ENCODE peak calls at places on chromosome 22, in eight cellular contexts. P is LNCaP clone FGC, H is tibial artery, B is breast epithelium, R is uterus, V is mammary epithelial cell, Q is transverse colon, I is heart right ventricle. F is an unnamed sample.

GRCh38 chr22:48258841-48259240 is 1496.4 kb downstream of the TBC1D22A start:
- DNase-seq in P (no peak), H (peak; percentile 12), B (no peak), R (no peak), V (no peak), Q (no peak), I (no peak), F (no peak)

GRCh38 chr22:41181349-41182241 is 23.5 kb upstream of the L3MBTL2 start:
- DNase-seq in P (no peak), H (no peak), B (no peak), R (no peak), V (peak; percentile 59), Q (peak; percentile 37), I (no peak), F (no peak)

GRCh38 chr22:44462246-44463015 is 35.6 kb downstream of the RTL6 start:
- DNase-seq in P (no peak), H (no peak), B (no peak), R (no peak), V (no peak), Q (no peak), I (no peak), F (peak; percentile 20)

GRCh38 chr22:49193901-49194465 is 633.7 kb downstream of the BRD1 start:
- DNase-seq in P (no peak), H (no peak), B (no peak), R (no peak), V (no peak), Q (no peak), I (no peak), F (no peak)

GRCh38 chr22:36232715-36233401 is 6.5 kb downstream of the APOL2 start:
- DNase-seq in P (no peak), H (no peak), B (no peak), R (no peak), V (no peak), Q (no peak), I (no peak), F (no peak)

GRCh38 chr22:21736084-21736642 is 569 bp upstream of the YPEL1 start:
- DNase-seq in P (no peak), H (no peak), B (no peak), R (peak; percentile 32), V (no peak), Q (no peak), I (no peak), F (no peak)

GRCh38 chr22:19687561-19688300 is 26.6 kb upstream of the SEPTIN5 start:
- DNase-seq in P (no peak), H (no peak), B (peak; percentile 50), R (no peak), V (no peak), Q (no peak), I (no peak), F (no peak)

GRCh38 chr22:31490496-31490925 is 869 bp upstream of the EIF4ENIF1 start:
- DNase-seq in P (no peak), H (peak; percentile 70), B (no peak), R (peak; percentile 23), V (peak; percentile 67), Q (peak; percentile 78), I (peak; percentile 60), F (peak; percentile 53)

GRCh38 chr22:45127866-45128265 is 35.9 kb upstream of the NUP50 start:
- DNase-seq in P (no peak), H (no peak), B (no peak), R (no peak), V (peak; percentile 36), Q (no peak), I (no peak), F (no peak)

GRCh38 chr22:25775501-25775900 is 33.5 kb downstream of the MYO18B start:
- DNase-seq in P (no peak), H (no peak), B (no peak), R (no peak), V (peak; percentile 36), Q (no peak), I (no peak), F (no peak)

GRCh38 chr22:36027960-36028645 is 521 bp downstream of the RBFOX2 start:
- DNase-seq in P (no peak), H (no peak), B (peak; percentile 54), R (peak; percentile 47), V (peak; percentile 34), Q (peak; percentile 30), I (peak; percentile 36), F (no peak)

GRCh38 chr22:50012201-50013181 is at the start of gene IL17REL:
- DNase-seq in P (no peak), H (no peak), B (no peak), R (no peak), V (no peak), Q (peak; percentile 41), I (no peak), F (peak; percentile 55)

GRCh38 chr22:31504282-31504681 is 7.9 kb downstream of the SFI1 start:
- DNase-seq in P (no peak), H (no peak), B (no peak), R (no peak), V (peak; percentile 6), Q (no peak), I (no peak), F (no peak)

GRCh38 chr22:32531955-32532818 is 57.6 kb downstream of the FBXO7 start:
- DNase-seq in P (no peak), H (peak; percentile 89), B (no peak), R (peak; percentile 92), V (peak; percentile 84), Q (peak; percentile 51), I (peak; percentile 93), F (peak; percentile 56)

GRCh38 chr22:26669060-26669481 is 11.7 kb downstream of the MIAT start:
- DNase-seq in P (no peak), H (no peak), B (no peak), R (no peak), V (peak; percentile 32), Q (peak; percentile 24), I (no peak), F (no peak)

GRCh38 chr22:27203276-27203660 is 545.9 kb downstream of the MIAT start:
- DNase-seq in P (no peak), H (no peak), B (no peak), R (no peak), V (no peak), Q (no peak), I (no peak), F (no peak)

GRCh38 chr22:31286360-31287255 is 5.7 kb downstream of the PIK3IP1 start:
- DNase-seq in P (no peak), H (no peak), B (no peak), R (peak; percentile 32), V (no peak), Q (peak; percentile 56), I (no peak), F (no peak)

GRCh38 chr22:29479417-29480261 is at the start of gene NEFH:
- DNase-seq in P (no peak), H (no peak), B (no peak), R (no peak), V (no peak), Q (no peak), I (no peak), F (no peak)

GRCh38 chr22:29481265-29482000 is 1.4 kb downstream of the NEFH start:
- DNase-seq in P (no peak), H (no peak), B (no peak), R (no peak), V (no peak), Q (no peak), I (no peak), F (no peak)

GRCh38 chr22:29480262-29480511 is 169 bp downstream of the NEFH start:
- DNase-seq in P (no peak), H (no peak), B (no peak), R (no peak), V (no peak), Q (no peak), I (no peak), F (no peak)

GRCh38 chr22:29482253-29482652 is 2.2 kb downstream of the NEFH start:
- DNase-seq in P (no peak), H (no peak), B (no peak), R (no peak), V (no peak), Q (no peak), I (no peak), F (no peak)

GRCh38 chr22:29480512-29481264 is 670 bp downstream of the NEFH start:
- DNase-seq in P (no peak), H (no peak), B (no peak), R (no peak), V (peak; percentile 42), Q (no peak), I (no peak), F (no peak)
- TF ChIP-seq CTCF in P (no peak), H (no peak), B (no peak), R (no peak), V (no peak), Q (no peak), I (no peak), F (no peak)

DNA sequence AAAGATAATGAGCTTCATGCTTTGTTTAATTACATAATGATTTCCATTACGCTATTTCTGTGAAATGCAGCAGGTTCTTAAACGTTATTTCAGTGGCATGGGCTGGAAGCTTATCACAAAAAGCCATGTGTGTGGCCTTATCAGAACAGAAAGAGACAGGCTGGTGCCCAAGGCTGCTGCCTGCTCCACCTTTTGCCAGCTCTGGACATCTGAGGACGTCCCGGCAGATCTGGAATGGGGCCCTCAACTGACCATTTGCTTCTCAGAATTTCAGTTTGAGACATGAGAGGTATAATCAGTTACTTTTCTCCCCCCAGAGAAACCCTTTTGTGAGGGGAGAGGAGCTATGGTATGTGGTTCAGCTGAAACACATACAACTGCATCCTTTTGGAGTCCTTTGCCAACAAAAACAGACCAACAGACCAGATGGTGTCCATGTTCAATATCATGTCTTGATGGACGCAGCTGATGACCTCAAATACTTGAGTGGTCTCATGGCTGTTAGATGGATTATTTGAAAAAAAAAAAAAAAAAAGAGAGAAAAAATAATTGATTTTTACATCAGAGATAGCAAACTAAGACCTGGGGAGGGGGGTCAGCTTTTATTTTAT is 8.6 kb downstream of the CDPF1 start:
- DNase-seq in P (no peak), H (peak; percentile 4), B (no peak), R (no peak), V (no peak), Q (no peak), I (peak; percentile 40), F (no peak)
- TF ChIP-seq CTCF in P (no peak), H (no peak), B (no peak), R (no peak), V (no peak), Q (no peak), I (no peak), F (no peak)

DNA sequence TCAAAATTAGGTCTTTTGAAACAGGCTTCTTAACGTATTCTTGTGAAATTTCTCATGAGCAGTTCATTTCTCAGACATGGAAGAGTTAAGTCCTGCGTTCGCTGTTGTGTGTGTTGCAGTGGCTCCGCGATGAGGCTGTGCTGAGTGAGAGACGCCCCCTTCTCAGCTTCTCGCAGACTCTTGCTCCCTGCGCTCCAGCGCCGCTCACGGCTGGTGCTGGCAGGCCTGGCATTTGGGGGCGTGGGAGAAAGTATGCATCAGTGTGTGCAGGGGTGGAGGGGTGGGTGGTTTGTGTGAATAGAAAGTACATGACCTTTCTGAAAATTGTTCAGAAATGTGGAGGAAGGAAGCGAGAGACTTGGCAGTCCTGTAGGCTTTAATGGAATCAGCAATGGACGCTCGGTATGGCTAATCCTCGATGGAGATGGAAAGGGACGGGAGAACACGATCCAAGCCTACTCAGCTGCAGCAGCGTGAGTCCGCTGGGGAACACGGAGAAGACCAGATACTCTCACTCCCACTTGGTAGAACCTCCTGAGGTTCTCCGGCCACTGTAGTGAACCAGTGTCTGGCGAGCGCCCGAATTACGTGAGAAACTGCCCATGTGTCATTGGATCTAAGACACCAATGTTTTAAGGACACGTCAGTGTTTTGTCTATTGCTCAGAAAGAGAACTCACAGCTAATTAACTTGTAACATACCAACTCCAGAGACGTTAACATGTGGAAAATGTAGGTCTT is 5.9 kb downstream of the TAB1 start:
- DNase-seq in P (no peak), H (no peak), B (no peak), R (peak; percentile 34), V (no peak), Q (no peak), I (no peak), F (no peak)
- TF ChIP-seq CTCF in P (no peak), H (no peak), B (no peak), R (no peak), V (no peak), Q (no peak), I (no peak), F (no peak)

GRCh38 chr22:37777122-37777687 is 30.5 kb upstream of the GCAT start:
- DNase-seq in P (peak; percentile 97), H (peak; percentile 75), B (peak; percentile 93), R (no peak), V (peak; percentile 99), Q (peak; percentile 74), I (peak; percentile 31), F (peak; percentile 85)
- TF ChIP-seq CTCF in P (no peak), H (no peak), B (no peak), R (no peak), V (no peak), Q (no peak), I (no peak), F (no peak)

F was measured in stomach.